ENCODE peak calls at places on chromosomes 11 and 22, in five cellular contexts. O is K562, E is endothelial cell of umbilical vein, R is HCT116, P is HepG2. Z is an unnamed sample. For H4K20me1, the result is how much of the 10 kb centered on the place peaks cover.

GRCh38 chr11:24903555-24903954 is 406.7 kb downstream of the LUZP2 start:
- DNase-seq in E (no peak), O (no peak), R (no peak), P (no peak), Z (no peak)

GRCh38 chr22:44026630-44027511 is 2.8 kb downstream of the PARVB start:
- DNase-seq in R (no peak), P (no peak), E (peak), O (peak), Z (no peak)

GRCh38 chr11:120335596-120335927 is 651 bp upstream of the ARHGEF12 start:
- DNase-seq in P (no peak), R (no peak), E (no peak), O (no peak), Z (peak)

GRCh38 chr22:39090426-39091064 is 6.5 kb upstream of the APOBEC3H start:
- DNase-seq in P (no peak), R (no peak), O (no peak), E (no peak), Z (no peak)

GRCh38 chr11:36512016-36512415 is 1.9 kb upstream of the TRAF6 start:
- DNase-seq in E (no peak), P (peak), O (no peak), R (no peak), Z (no peak)

GRCh38 chr11:72742522-72743320 is 9.5 kb downstream of the ARAP1 start:
- DNase-seq in E (no peak), R (no peak), O (no peak), P (no peak), Z (no peak)

GRCh38 chr11:12725047-12725862 is 51.0 kb downstream of the TEAD1 start:
- DNase-seq in O (no peak), E (peak), R (no peak), P (no peak), Z (no peak)

GRCh38 chr11:83659466-83659865 is 373.3 kb upstream of the CCDC90B start:
- DNase-seq in P (no peak), R (no peak), O (no peak), E (no peak), Z (no peak)

GRCh38 chr22:36212896-36213295 is 11.3 kb upstream of the APOL4 start:
- DNase-seq in P (peak), R (no peak), E (no peak), O (no peak), Z (no peak)

GRCh38 chr11:67113231-67113721 is 5.8 kb upstream of the KDM2A start:
- DNase-seq in O (no peak), E (no peak), R (no peak), P (no peak), Z (peak)

GRCh38 chr11:74453373-74453975 is 13.9 kb downstream of the KCNE3 start:
- DNase-seq in P (peak), O (peak), R (peak), E (peak), Z (peak)

GRCh38 chr11:134126197-134126822 is 57.4 kb downstream of the JAM3 start:
- DNase-seq in R (no peak), O (no peak), P (no peak), E (peak), Z (peak)

GRCh38 chr11:10114593-10115404 is 179.2 kb downstream of the SBF2 start:
- DNase-seq in O (no peak), P (no peak), R (no peak), E (no peak), Z (no peak)

GRCh38 chr22:26897384-26897783 is 240.0 kb downstream of the MIAT start:
- DNase-seq in O (no peak), E (no peak), P (no peak), R (no peak), Z (no peak)

GRCh38 chr11:44316388-44317240 is 6.7 kb upstream of the ALX4 start:
- DNase-seq in O (no peak), P (no peak), E (no peak), R (no peak), Z (peak)

GRCh38 chr11:19929655-19930054 is 217.0 kb downstream of the NAV2 start:
- DNase-seq in E (peak), P (no peak), R (no peak), O (no peak), Z (no peak)

GRCh38 chr22:20909543-20910303 is 7.5 kb upstream of the CRKL start:
- DNase-seq in R (no peak), O (no peak), E (no peak), P (no peak), Z (no peak)

GRCh38 chr11:117663389-117663788 is 133.6 kb downstream of the DSCAML1 start:
- DNase-seq in R (no peak), O (no peak), E (no peak), P (no peak), Z (no peak)

GRCh38 chr22:20146777-20147176 is 4.1 kb downstream of the CCDC188 start:
- DNase-seq in R (no peak), E (no peak), O (no peak), P (no peak), Z (no peak)

GRCh38 chr11:123475478-123475877 is 45.4 kb downstream of the GRAMD1B start:
- DNase-seq in R (no peak), O (no peak), P (no peak), E (peak), Z (peak)

GRCh38 chr11:4065601-4066377 is 28.8 kb upstream of the RRM1 start:
- DNase-seq in E (no peak), O (no peak), R (no peak), P (no peak), Z (peak)

GRCh38 chr11:120064341-120064740 is 73.6 kb downstream of the TRIM29 start:
- DNase-seq in P (no peak), R (no peak), E (no peak), O (no peak), Z (no peak)

GRCh38 chr11:133840479-133840941 is 4.8 kb downstream of the SPATA19 start:
- DNase-seq in O (no peak), P (no peak), E (no peak), R (no peak), Z (no peak)

DNA sequence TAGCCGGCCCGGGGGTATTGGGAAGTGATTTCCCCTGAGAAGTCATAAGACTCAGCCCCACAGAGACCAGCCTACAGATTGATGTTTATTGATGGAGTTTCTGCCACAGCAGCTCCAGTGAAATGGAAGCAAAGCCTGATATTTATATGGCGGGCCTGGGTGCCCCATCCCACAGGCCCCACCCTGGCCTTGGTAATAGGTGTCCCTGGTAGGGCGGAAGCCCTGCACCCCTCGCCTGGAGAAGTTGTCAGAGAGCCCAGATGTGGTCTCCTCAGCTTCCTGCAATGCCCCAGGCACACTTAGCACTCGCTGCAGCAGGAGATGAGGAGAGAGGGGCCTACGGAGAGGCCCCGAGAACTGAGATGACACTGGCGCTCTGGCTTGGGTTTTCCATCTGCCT is 107.4 kb downstream of the MORC2 start:
- DNase-seq in O (peak), P (no peak), R (no peak), E (no peak), Z (no peak)
- TF ChIP-seq POLR2AphosphoS5 in O (no peak), P (no peak), R (no peak), E (no peak), Z (no peak)

DNA sequence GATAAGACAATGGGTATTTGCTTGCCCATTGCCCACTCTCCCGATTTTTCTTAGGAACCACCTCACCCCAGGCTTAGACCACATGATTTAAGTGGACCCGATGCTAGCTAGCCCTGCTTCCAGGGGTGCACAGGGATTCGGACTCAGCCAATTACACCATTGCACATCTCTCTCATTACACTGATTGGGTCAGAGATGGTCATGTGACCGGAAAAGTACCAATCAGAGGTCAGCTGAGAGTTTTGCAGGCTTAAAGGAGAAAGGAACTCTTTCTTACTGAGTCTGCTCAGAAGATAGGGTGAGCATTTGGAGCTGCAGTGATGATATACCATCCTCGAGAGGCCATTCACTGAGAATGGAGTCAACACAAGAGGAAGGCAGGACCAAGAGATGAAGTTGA is 12.2 kb upstream of the ANKK1 start:
- DNase-seq in O (peak), E (no peak), P (no peak), R (no peak), Z (no peak)
- H3K27ac ChIP-seq in O (no peak), E (no peak), P (no peak), R (no peak), Z (no peak)

GRCh38 chr22:46769191-46769675 is 6.8 kb downstream of the TBC1D22A start:
- DNase-seq in R (no peak), E (no peak), O (no peak), P (no peak), Z (no peak)
- H4K20me1 ChIP-seq in R (under half), E (under half), O (under half), P (under half), Z (under half)

GRCh38 chr11:47356998-47357329 is 4.5 kb upstream of the MYBPC3 start:
- DNase-seq in O (no peak), R (no peak), E (no peak), P (no peak), Z (no peak)
- TF ChIP-seq POLR2AphosphoS5 in O (no peak), R (no peak), E (no peak), P (no peak), Z (no peak)

GRCh38 chr11:95684701-95685100 is 104.9 kb downstream of the FAM76B start:
- DNase-seq in E (no peak), R (no peak), P (no peak), O (no peak), Z (no peak)
- H3K27ac ChIP-seq in E (no peak), R (no peak), P (no peak), O (no peak), Z (no peak)

DNA sequence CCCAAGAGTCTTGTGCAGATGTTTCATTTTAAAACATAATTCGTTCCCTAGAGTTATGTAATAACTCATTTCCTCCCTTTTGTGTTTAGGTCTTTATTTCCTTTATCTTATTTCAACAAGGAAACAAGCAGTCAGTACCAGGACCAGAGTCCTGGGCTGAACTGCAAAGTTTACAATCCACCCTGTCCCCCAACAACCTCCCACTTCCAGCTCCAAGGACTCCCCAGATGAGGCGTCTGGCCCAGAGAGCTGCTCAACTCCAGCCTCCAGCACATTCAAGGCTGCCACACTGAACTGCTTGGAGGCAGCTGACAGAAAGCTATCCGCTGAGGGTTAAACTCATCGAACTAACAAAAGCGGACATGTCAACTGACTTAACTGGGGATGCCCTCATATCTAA is 4.5 kb downstream of the POLDIP3 start:
- DNase-seq in R (no peak), E (peak), O (no peak), P (no peak), Z (no peak)
- H4K20me1 ChIP-seq in R (under half), E (under half), O (under half), P (under half), Z (under half)

GRCh38 chr22:47089374-47089773 is 326.9 kb downstream of the TBC1D22A start:
- DNase-seq in E (no peak), R (no peak), P (no peak), O (peak), Z (no peak)

GRCh38 chr22:47086596-47087248 is 324.3 kb downstream of the TBC1D22A start:
- DNase-seq in P (peak), E (no peak), O (no peak), R (no peak), Z (no peak)

GRCh38 chr22:47090591-47091240 is 328.3 kb downstream of the TBC1D22A start:
- DNase-seq in E (peak), P (no peak), O (peak), R (no peak), Z (peak)

GRCh38 chr22:47089796-47090460 is 327.5 kb downstream of the TBC1D22A start:
- DNase-seq in E (no peak), R (no peak), O (peak), P (no peak), Z (no peak)

GRCh38 chr22:47088480-47089145 is 326.2 kb downstream of the TBC1D22A start:
- DNase-seq in O (peak), P (no peak), E (no peak), R (no peak), Z (no peak)
- TF ChIP-seq POLR2AphosphoS5 in O (no peak), P (no peak), E (no peak), R (no peak), Z (no peak)

GRCh38 chr22:24466831-24467249 is 28.3 kb upstream of the UPB1 start:
- DNase-seq in O (peak), R (peak), P (no peak), E (peak), Z (no peak)
- H3K27ac ChIP-seq in O (no peak), R (peak), P (no peak), E (peak), Z (no peak)

GRCh38 chr11:47498584-47499152 is 49.7 kb upstream of the RAPSN start:
- DNase-seq in E (peak), P (no peak), R (no peak), O (no peak), Z (no peak)
- H4K20me1 ChIP-seq in E (under half), P (under half), R (under half), O (under half), Z (half or more)

Z was measured in GM23338.